ENCODE peak calls at places on chromosomes 1 and 21, in five cellular contexts. K is neural progenitor cell; P is naive thymus-derived CD4-positive, alpha-beta T cell; M is fibroblast of lung; T is lower lobe of right lung. C is an unnamed sample.

GRCh38 chr21:41147096-41147978 is 20.6 kb upstream of the BACE2 start:
- DNase-seq in T (no peak), P (no peak), M (no peak), K (peak), C (no peak)

GRCh38 chr1:53346814-53347176 is 18.9 kb upstream of the LRP8 start:
- DNase-seq in M (no peak), T (no peak), P (no peak), K (no peak), C (no peak)

GRCh38 chr1:41093826-41094225 is 72.3 kb upstream of the SLFNL1 start:
- DNase-seq in K (no peak), P (no peak), M (no peak), T (no peak), C (no peak)

GRCh38 chr21:38236232-38236631 is 20.6 kb upstream of the KCNJ15 start:
- DNase-seq in T (no peak), M (no peak), P (no peak), K (no peak), C (no peak)

GRCh38 chr1:10424651-10425050 is 5.6 kb upstream of the CENPS start:
- DNase-seq in T (no peak), P (no peak), M (no peak), K (no peak), C (no peak)

GRCh38 chr1:41523071-41523470 is 38.6 kb upstream of the EDN2 start:
- DNase-seq in P (no peak), M (no peak), T (no peak), K (no peak), C (no peak)

GRCh38 chr1:9490605-9491339 is 48.5 kb upstream of the SLC25A33 start:
- DNase-seq in M (peak), T (peak), P (peak), K (peak), C (peak)

GRCh38 chr1:226702318-226702956 is 36.6 kb downstream of the ITPKB start:
- DNase-seq in P (no peak), T (no peak), M (peak), K (no peak), C (no peak)

GRCh38 chr1:101977266-101977665 is 19.5 kb downstream of the OLFM3 start:
- DNase-seq in T (no peak), P (no peak), K (no peak), M (no peak), C (no peak)

GRCh38 chr21:45834821-45835293 is 146.7 kb upstream of the COL6A1 start:
- DNase-seq in P (no peak), M (no peak), T (no peak), K (no peak), C (no peak)

GRCh38 chr1:23964790-23965740 is 5.4 kb downstream of the PNRC2 start:
- DNase-seq in K (no peak), M (peak), P (no peak), T (no peak), C (no peak)

GRCh38 chr1:117014209-117014608 is 12.6 kb downstream of the CD101 start:
- DNase-seq in M (no peak), T (no peak), P (no peak), K (no peak), C (no peak)

GRCh38 chr1:6052543-6053205 is 7.0 kb downstream of the KCNAB2 start:
- DNase-seq in T (no peak), K (peak), M (peak), P (peak), C (peak)

GRCh38 chr1:212950243-212951057 is at the start of gene VASH2:
- DNase-seq in T (peak), K (peak), M (peak), P (peak), C (peak)
- H3K27ac ChIP-seq in T (no peak), K (no peak), M (no peak), P (no peak), C (no peak)

DNA sequence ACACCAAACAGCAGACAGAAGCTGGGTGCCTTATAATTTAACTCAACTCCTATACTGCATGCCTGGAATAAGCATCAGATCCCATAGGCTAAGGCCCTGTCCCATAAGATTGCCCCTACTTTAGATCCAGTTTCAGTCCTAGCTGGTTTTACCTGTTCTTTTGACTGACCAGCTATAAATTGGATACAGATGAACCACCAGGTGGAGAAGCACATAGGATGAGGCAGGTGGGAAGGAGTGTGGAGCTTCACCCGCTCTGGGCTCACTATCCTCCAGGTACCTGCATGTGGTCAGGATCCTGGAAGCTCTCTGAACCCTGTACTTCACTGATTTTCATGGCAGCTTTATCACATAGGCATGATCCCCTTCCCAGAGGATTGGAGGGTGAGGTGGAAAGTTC is 51.3 kb downstream of the MAST2 start:
- DNase-seq in K (no peak), M (no peak), T (no peak), P (no peak), C (no peak)
- H3K27ac ChIP-seq in K (no peak), M (no peak), T (no peak), P (no peak), C (no peak)

GRCh38 chr1:30852026-30852425 is 56.5 kb downstream of the SDC3 start:
- DNase-seq in K (no peak), P (no peak), M (peak), T (peak), C (no peak)
- H3K27ac ChIP-seq in K (no peak), P (no peak), M (no peak), T (no peak), C (no peak)

GRCh38 chr1:155013632-155014031 is 11.0 kb downstream of the ZBTB7B start:
- DNase-seq in K (no peak), P (peak), M (no peak), T (no peak), C (no peak)

GRCh38 chr1:155016231-155016831 is 13.7 kb downstream of the ZBTB7B start:
- DNase-seq in M (no peak), K (no peak), T (no peak), P (peak), C (peak)

GRCh38 chr1:155017021-155017945 is 14.7 kb downstream of the ZBTB7B start:
- DNase-seq in M (peak), T (peak), P (peak), K (peak), C (peak)

GRCh38 chr1:155014709-155015508 is 12.3 kb downstream of the ZBTB7B start:
- DNase-seq in M (no peak), P (no peak), T (no peak), K (no peak), C (no peak)

GRCh38 chr1:155015527-155016230 is 13.1 kb downstream of the ZBTB7B start:
- DNase-seq in K (no peak), M (no peak), T (no peak), P (no peak), C (peak)
- H3K27ac ChIP-seq in K (no peak), M (no peak), T (peak), P (peak), C (no peak)

GRCh38 chr1:198922638-198923430 is 284.0 kb downstream of the PTPRC start:
- DNase-seq in T (no peak), P (no peak), M (no peak), K (no peak), C (no peak)

GRCh38 chr1:198918920-198919319 is 280.1 kb downstream of the PTPRC start:
- DNase-seq in K (no peak), T (no peak), M (no peak), P (no peak), C (no peak)

GRCh38 chr1:198915327-198916231 is 276.7 kb downstream of the PTPRC start:
- DNase-seq in M (no peak), T (no peak), P (no peak), K (no peak), C (no peak)

GRCh38 chr1:198923940-198924339 is 285.1 kb downstream of the PTPRC start:
- DNase-seq in M (no peak), P (no peak), K (no peak), T (no peak), C (no peak)

GRCh38 chr1:198919667-198920398 is 281.0 kb downstream of the PTPRC start:
- DNase-seq in M (no peak), K (no peak), T (no peak), P (no peak), C (no peak)
- H3K27ac ChIP-seq in M (no peak), K (no peak), T (no peak), P (peak), C (no peak)

DNA sequence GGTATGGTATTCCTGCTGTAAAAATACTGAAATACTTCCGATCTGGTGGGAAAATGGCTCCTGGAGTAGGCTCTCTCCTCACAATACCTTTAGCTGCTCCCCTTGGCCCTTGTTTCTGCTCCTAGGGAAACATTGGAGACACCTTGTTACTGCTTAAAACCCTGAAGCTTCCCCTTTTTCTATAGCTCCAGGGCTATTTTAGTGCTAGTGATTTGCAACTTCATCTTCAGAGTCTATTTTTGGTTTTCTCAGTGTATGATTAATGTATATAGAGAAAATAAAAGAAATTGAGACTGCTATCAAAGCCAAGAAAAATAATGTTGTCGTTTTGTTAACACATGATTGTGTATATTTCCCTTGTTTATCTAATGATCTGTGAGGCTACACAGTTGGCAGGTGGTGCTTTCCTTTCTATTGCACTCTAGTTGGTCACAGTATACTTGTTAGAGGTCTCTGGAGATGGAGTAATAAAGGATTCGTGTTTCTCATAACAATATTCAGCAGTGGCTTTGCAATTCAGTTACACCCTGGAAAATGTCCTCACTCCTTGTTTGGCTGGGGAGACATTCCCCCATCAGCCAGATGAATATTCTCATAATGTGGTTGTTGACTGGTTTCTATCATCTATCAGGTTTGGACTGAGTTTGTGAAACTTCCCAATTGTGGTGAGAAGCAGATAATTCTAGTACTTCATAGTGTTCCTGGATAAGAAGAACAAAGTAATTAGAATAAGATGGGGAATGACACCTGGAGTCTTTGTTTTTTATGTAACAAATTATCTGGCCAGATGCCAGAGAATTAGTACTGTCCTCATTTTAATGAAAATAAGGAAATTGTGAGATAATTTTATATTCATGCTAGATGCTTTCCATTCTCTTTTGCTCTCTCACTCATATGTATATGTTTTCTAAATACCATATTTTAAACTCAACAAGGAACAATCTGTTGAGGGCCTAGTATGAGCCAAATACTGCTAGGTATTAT is 44.8 kb upstream of the CACYBP start:
- DNase-seq in K (no peak), P (no peak), M (peak), T (no peak), C (no peak)
- H3K27ac ChIP-seq in K (peak), P (no peak), M (no peak), T (no peak), C (no peak)